ENCODE peak calls at places on chromosome 12, in four cellular contexts. One of them, this sample, is unnamed.

GRCh38 chr12:21527451-21528180 is 1.5 kb downstream of the SPX start:
- DNase-seq in H9: peak
- DNase-seq in mesendoderm: peak
- DNase-seq in IMR-90: peak
- DNase-seq in this sample: peak

GRCh38 chr12:91991397-91992187 is 154.1 kb downstream of the BTG1 start:
- DNase-seq in H9: no peak
- DNase-seq in mesendoderm: peak
- DNase-seq in IMR-90: no peak
- DNase-seq in this sample: no peak

GRCh38 chr12:83408168-83408567 is 721.5 kb downstream of the TMTC2 start:
- DNase-seq in H9: no peak
- DNase-seq in mesendoderm: no peak
- DNase-seq in IMR-90: no peak
- DNase-seq in this sample: no peak

GRCh38 chr12:130713581-130713991 is 2.5 kb downstream of the RIMBP2 start:
- DNase-seq in H9: peak
- DNase-seq in mesendoderm: peak
- DNase-seq in IMR-90: no peak
- DNase-seq in this sample: no peak

GRCh38 chr12:78293039-78293686 is 462.5 kb downstream of the NAV3 start:
- DNase-seq in H9: no peak
- DNase-seq in mesendoderm: no peak
- DNase-seq in IMR-90: peak
- DNase-seq in this sample: no peak

GRCh38 chr12:57214398-57214781 is 2.2 kb upstream of the NXPH4 start:
- DNase-seq in H9: peak
- DNase-seq in mesendoderm: peak
- DNase-seq in IMR-90: peak
- DNase-seq in this sample: no peak

GRCh38 chr12:22088886-22089285 is 42.9 kb downstream of the CMAS start:
- DNase-seq in H9: no peak
- DNase-seq in mesendoderm: no peak
- DNase-seq in IMR-90: no peak
- DNase-seq in this sample: no peak

GRCh38 chr12:49825971-49826421 is 2.2 kb downstream of the NCKAP5L start:
- DNase-seq in H9: no peak
- DNase-seq in mesendoderm: no peak
- DNase-seq in IMR-90: peak
- DNase-seq in this sample: no peak

GRCh38 chr12:124640096-124640495 is 72.7 kb upstream of the NCOR2 start:
- DNase-seq in H9: no peak
- DNase-seq in mesendoderm: no peak
- DNase-seq in IMR-90: peak
- DNase-seq in this sample: no peak

GRCh38 chr12:76520348-76520747 is 39.2 kb downstream of the OSBPL8 start:
- DNase-seq in H9: no peak
- DNase-seq in mesendoderm: no peak
- DNase-seq in IMR-90: no peak
- DNase-seq in this sample: no peak

GRCh38 chr12:115129727-115130126 is 445.8 kb upstream of the TBX3 start:
- DNase-seq in H9: no peak
- DNase-seq in mesendoderm: no peak
- DNase-seq in IMR-90: no peak
- DNase-seq in this sample: no peak

GRCh38 chr12:76690916-76691700 is 72.8 kb upstream of the ZDHHC17 start:
- DNase-seq in H9: no peak
- DNase-seq in mesendoderm: no peak
- DNase-seq in IMR-90: no peak
- DNase-seq in this sample: no peak

GRCh38 chr12:52126605-52127578 is 47.4 kb downstream of the SMIM41 start:
- DNase-seq in H9: no peak
- DNase-seq in mesendoderm: no peak
- DNase-seq in IMR-90: peak
- DNase-seq in this sample: no peak

GRCh38 chr12:14010989-14011388 is 29.6 kb upstream of the GRIN2B start:
- DNase-seq in H9: no peak
- DNase-seq in mesendoderm: no peak
- DNase-seq in IMR-90: no peak
- DNase-seq in this sample: no peak

GRCh38 chr12:68613209-68613904 is 2.7 kb downstream of the RAP1B start:
- DNase-seq in H9: no peak
- DNase-seq in mesendoderm: no peak
- DNase-seq in IMR-90: no peak
- DNase-seq in this sample: no peak

GRCh38 chr12:14896477-14897184 is 11.0 kb upstream of the MGP start:
- DNase-seq in H9: no peak
- DNase-seq in mesendoderm: no peak
- DNase-seq in IMR-90: peak
- DNase-seq in this sample: no peak

GRCh38 chr12:42946776-42947435 is 357.4 kb upstream of the PRICKLE1 start:
- DNase-seq in H9: no peak
- DNase-seq in mesendoderm: no peak
- DNase-seq in IMR-90: no peak
- DNase-seq in this sample: no peak

GRCh38 chr12:24352363-24352762 is 402.9 kb upstream of the SOX5 start:
- DNase-seq in H9: no peak
- DNase-seq in mesendoderm: no peak
- DNase-seq in IMR-90: no peak
- DNase-seq in this sample: no peak

GRCh38 chr12:19388131-19388549 is 51.2 kb upstream of the AEBP2 start:
- DNase-seq in H9: peak
- DNase-seq in mesendoderm: no peak
- DNase-seq in IMR-90: peak
- DNase-seq in this sample: no peak

GRCh38 chr12:28771961-28772360 is 377.1 kb upstream of the FAR2 start:
- DNase-seq in H9: no peak
- DNase-seq in mesendoderm: no peak
- DNase-seq in IMR-90: no peak
- DNase-seq in this sample: no peak

GRCh38 chr12:94172973-94173372 is 24.6 kb downstream of the PLXNC1 start:
- DNase-seq in H9: no peak
- DNase-seq in mesendoderm: no peak
- DNase-seq in IMR-90: peak
- DNase-seq in this sample: no peak

GRCh38 chr12:42809226-42809625 is 219.7 kb upstream of the PRICKLE1 start:
- DNase-seq in H9: no peak
- DNase-seq in mesendoderm: peak
- DNase-seq in IMR-90: peak
- DNase-seq in this sample: no peak

GRCh38 chr12:124768462-124769165 is 95.0 kb downstream of the SCARB1 start:
- DNase-seq in H9: no peak
- DNase-seq in mesendoderm: no peak
- DNase-seq in IMR-90: peak
- DNase-seq in this sample: no peak

GRCh38 chr12:8989425-8989824 is at the start of gene KLRG1:
- DNase-seq in H9: no peak
- DNase-seq in mesendoderm: no peak
- DNase-seq in IMR-90: no peak
- DNase-seq in this sample: no peak

GRCh38 chr12:122870867-122871664 is 24.9 kb downstream of the VPS37B start:
- DNase-seq in H9: no peak
- DNase-seq in mesendoderm: no peak
- DNase-seq in IMR-90: peak
- DNase-seq in this sample: no peak

GRCh38 chr12:104505095-104505819 is 48.5 kb downstream of the CHST11 start:
- DNase-seq in H9: no peak
- DNase-seq in mesendoderm: no peak
- DNase-seq in IMR-90: no peak
- DNase-seq in this sample: no peak

GRCh38 chr12:51941011-51941561 is 10.4 kb upstream of the ACVR1B start:
- DNase-seq in H9: no peak
- DNase-seq in mesendoderm: no peak
- DNase-seq in IMR-90: peak
- DNase-seq in this sample: no peak

GRCh38 chr12:20142295-20142694 is 226.0 kb upstream of the PDE3A start:
- DNase-seq in H9: no peak
- DNase-seq in mesendoderm: no peak
- DNase-seq in IMR-90: no peak
- DNase-seq in this sample: no peak

GRCh38 chr12:130014485-130014807 is 110.6 kb upstream of the TMEM132D start:
- DNase-seq in H9: peak
- DNase-seq in mesendoderm: peak
- DNase-seq in IMR-90: no peak
- DNase-seq in this sample: no peak

GRCh38 chr12:132773077-132774020 is 11.7 kb upstream of the ANKLE2 start:
- DNase-seq in H9: no peak
- DNase-seq in mesendoderm: no peak
- DNase-seq in IMR-90: no peak
- DNase-seq in this sample: no peak

GRCh38 chr12:52860102-52860838 is 11.5 kb upstream of the KRT78 start:
- DNase-seq in H9: peak
- DNase-seq in mesendoderm: peak
- DNase-seq in IMR-90: peak
- DNase-seq in this sample: no peak

GRCh38 chr12:72974954-72975555 is 702.9 kb downstream of the TRHDE start:
- DNase-seq in H9: peak
- DNase-seq in mesendoderm: peak
- DNase-seq in IMR-90: no peak
- DNase-seq in this sample: no peak

GRCh38 chr12:113221997-113222729 is 899 bp downstream of the TPCN1 start:
- DNase-seq in H9: no peak
- DNase-seq in mesendoderm: no peak
- DNase-seq in IMR-90: no peak
- DNase-seq in this sample: no peak
- H2BK120ac ChIP-seq in H9: no peak
- H2BK120ac ChIP-seq in mesendoderm: no peak
- H2BK120ac ChIP-seq in IMR-90: peak
- H2BK120ac ChIP-seq in this sample: no peak

GRCh38 chr12:32661706-32662105 is 17.4 kb upstream of the DNM1L start:
- DNase-seq in H9: no peak
- DNase-seq in mesendoderm: no peak
- DNase-seq in IMR-90: no peak
- DNase-seq in this sample: peak

GRCh38 chr12:32662665-32663064 is 16.4 kb upstream of the DNM1L start:
- DNase-seq in H9: no peak
- DNase-seq in mesendoderm: peak
- DNase-seq in IMR-90: no peak
- DNase-seq in this sample: no peak

DNA sequence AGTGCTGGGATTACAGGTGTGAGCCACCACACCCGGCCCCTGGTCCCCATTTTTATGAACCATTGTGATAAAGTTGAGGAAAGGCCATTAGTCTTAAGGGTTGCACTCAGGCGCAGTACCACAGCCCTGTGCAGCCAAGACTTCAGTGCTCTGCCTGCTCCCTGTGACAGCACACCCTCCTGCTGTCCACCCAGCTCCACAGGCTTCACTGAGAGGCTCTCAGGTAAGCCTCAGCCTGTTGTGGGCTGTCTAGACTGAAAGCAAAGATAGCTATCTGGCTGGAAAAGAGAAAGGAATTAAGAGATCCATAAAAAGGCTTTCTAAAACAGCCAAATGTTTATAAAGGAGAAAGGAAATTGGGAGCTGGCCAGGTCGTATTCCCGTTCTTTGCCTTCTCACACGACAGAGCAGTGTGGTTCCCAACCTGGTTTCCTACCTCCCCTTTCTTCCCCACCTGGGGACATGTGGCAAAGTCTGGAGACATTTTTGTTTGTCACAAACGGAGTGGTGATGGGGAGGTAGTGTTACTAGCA is 19.1 kb upstream of the DNM1L start:
- DNase-seq in H9: no peak
- DNase-seq in mesendoderm: peak
- DNase-seq in IMR-90: no peak
- DNase-seq in this sample: peak
- H4K5ac ChIP-seq in H9: no peak
- H4K5ac ChIP-seq in mesendoderm: no peak
- H4K5ac ChIP-seq in IMR-90: no peak
- H4K5ac ChIP-seq in this sample: no peak

DNA sequence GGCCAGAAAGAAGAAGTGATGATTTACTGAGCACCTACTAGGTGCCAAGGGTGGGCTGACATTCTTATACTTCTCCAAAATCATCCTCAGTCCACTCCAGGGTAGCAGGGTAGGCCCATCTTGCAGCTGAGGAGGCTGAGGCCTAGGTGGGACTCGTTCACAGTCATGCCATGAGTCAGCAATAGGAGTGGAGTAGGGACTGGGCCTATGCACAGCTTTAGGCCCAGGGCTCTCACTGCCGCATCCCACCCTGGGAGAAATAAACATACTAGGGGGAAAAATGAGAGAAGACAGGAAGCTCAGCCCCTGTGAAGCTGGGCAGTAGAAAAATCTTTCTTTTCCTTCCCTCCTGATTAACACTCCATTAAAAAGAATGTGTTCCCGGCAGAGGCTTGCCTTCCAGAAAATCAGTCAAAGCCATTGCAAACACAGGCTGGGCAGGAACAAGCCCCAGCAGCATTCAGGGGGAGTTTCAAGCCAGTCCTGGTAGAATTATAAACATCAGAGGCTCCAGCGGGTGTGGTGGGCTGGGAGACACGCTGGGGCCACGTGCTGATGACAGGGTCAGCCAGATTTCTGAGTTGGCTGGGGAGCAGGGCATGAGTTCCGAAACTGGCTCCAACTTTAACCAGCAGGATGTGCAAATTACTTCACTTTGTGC is 1.8 kb downstream of the HSPB8 start:
- DNase-seq in H9: peak
- DNase-seq in mesendoderm: peak
- DNase-seq in IMR-90: peak
- DNase-seq in this sample: no peak
- H2BK120ac ChIP-seq in H9: no peak
- H2BK120ac ChIP-seq in mesendoderm: peak
- H2BK120ac ChIP-seq in IMR-90: peak
- H2BK120ac ChIP-seq in this sample: no peak

GRCh38 chr12:120453977-120454376 is 7.7 kb downstream of the GATC start:
- DNase-seq in H9: no peak
- DNase-seq in mesendoderm: peak
- DNase-seq in IMR-90: peak
- DNase-seq in this sample: no peak
- H4K5ac ChIP-seq in H9: no peak
- H4K5ac ChIP-seq in mesendoderm: no peak
- H4K5ac ChIP-seq in IMR-90: no peak
- H4K5ac ChIP-seq in this sample: no peak

GRCh38 chr12:109581334-109581691 is 7.7 kb downstream of the MVK start:
- DNase-seq in H9: no peak
- DNase-seq in mesendoderm: no peak
- DNase-seq in IMR-90: no peak
- DNase-seq in this sample: no peak
- H2BK120ac ChIP-seq in H9: no peak
- H2BK120ac ChIP-seq in mesendoderm: no peak
- H2BK120ac ChIP-seq in IMR-90: no peak
- H2BK120ac ChIP-seq in this sample: no peak

DNA sequence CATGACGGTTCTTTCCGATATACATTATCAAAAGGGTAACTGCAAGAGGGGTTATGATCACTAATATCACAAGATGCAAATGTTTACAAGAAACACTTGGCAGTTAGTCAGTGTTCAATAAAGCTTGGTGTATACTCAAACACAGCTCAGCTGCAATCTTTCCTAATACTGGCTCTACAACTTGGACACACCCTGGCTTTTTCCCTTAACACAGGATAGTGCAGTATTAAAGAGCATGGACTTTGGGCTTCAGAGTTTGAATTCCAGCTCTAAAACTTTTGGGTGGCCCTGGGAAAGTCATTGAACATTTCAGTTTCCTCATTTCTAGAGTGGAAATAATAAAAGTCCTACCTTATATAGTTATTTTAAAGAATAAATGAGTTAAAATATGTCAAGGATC is 107.0 kb downstream of the HECTD4 start:
- DNase-seq in H9: no peak
- DNase-seq in mesendoderm: no peak
- DNase-seq in IMR-90: no peak
- DNase-seq in this sample: no peak
- H4K5ac ChIP-seq in H9: no peak
- H4K5ac ChIP-seq in mesendoderm: no peak
- H4K5ac ChIP-seq in IMR-90: no peak
- H4K5ac ChIP-seq in this sample: no peak

This sample was measured in H1.